ENCODE peak calls at places on chromosomes 2 and 18, in eight cellular contexts. One of them, this sample, is unnamed.

GRCh38 chr18:51251625-51252024 is 54.1 kb upstream of the MEX3C start:
- DNase-seq in hypothalamus: no peak
- DNase-seq in CD8-positive, alpha-beta T cell: no peak
- DNase-seq in NCI-H2081: no peak
- DNase-seq in PC-9: no peak
- DNase-seq in stimulated activated naive B cell treated with anti-CD40 and anti-IgM and Interleukin-4, amounts not matched to agents 10 μg/mL and 1 μg/mL and 100 μg/mL, for 72 hours: peak
- DNase-seq in nephron progenitor cell: no peak
- DNase-seq in endodermal cell: no peak
- DNase-seq in this sample: no peak

GRCh38 chr2:20450201-20451108 is 3.6 kb downstream of the RHOB start:
- DNase-seq in CD8-positive, alpha-beta T cell: no peak
- DNase-seq in NCI-H2081: no peak
- DNase-seq in hypothalamus: peak
- DNase-seq in endodermal cell: peak
- DNase-seq in stimulated activated naive B cell treated with anti-CD40 and anti-IgM and Interleukin-4, amounts not matched to agents 10 μg/mL and 1 μg/mL and 100 μg/mL, for 72 hours: no peak
- DNase-seq in PC-9: peak
- DNase-seq in nephron progenitor cell: no peak
- DNase-seq in this sample: peak

GRCh38 chr2:71496156-71496770 is 42.9 kb downstream of the DYSF start:
- DNase-seq in nephron progenitor cell: no peak
- DNase-seq in stimulated activated naive B cell treated with anti-CD40 and anti-IgM and Interleukin-4, amounts not matched to agents 10 μg/mL and 1 μg/mL and 100 μg/mL, for 72 hours: no peak
- DNase-seq in CD8-positive, alpha-beta T cell: no peak
- DNase-seq in hypothalamus: no peak
- DNase-seq in NCI-H2081: no peak
- DNase-seq in PC-9: no peak
- DNase-seq in endodermal cell: peak
- DNase-seq in this sample: no peak

GRCh38 chr2:164706522-164706921 is 85.2 kb upstream of the GRB14 start:
- DNase-seq in NCI-H2081: no peak
- DNase-seq in endodermal cell: no peak
- DNase-seq in nephron progenitor cell: no peak
- DNase-seq in CD8-positive, alpha-beta T cell: no peak
- DNase-seq in stimulated activated naive B cell treated with anti-CD40 and anti-IgM and Interleukin-4, amounts not matched to agents 10 μg/mL and 1 μg/mL and 100 μg/mL, for 72 hours: no peak
- DNase-seq in hypothalamus: no peak
- DNase-seq in PC-9: no peak
- DNase-seq in this sample: no peak

GRCh38 chr2:114061566-114062098 is 171.7 kb downstream of the ACTR3 start:
- DNase-seq in CD8-positive, alpha-beta T cell: no peak
- DNase-seq in hypothalamus: no peak
- DNase-seq in endodermal cell: no peak
- DNase-seq in nephron progenitor cell: no peak
- DNase-seq in NCI-H2081: no peak
- DNase-seq in stimulated activated naive B cell treated with anti-CD40 and anti-IgM and Interleukin-4, amounts not matched to agents 10 μg/mL and 1 μg/mL and 100 μg/mL, for 72 hours: no peak
- DNase-seq in PC-9: no peak
- DNase-seq in this sample: no peak

GRCh38 chr2:106057206-106057605 is 136.9 kb downstream of the UXS1 start:
- DNase-seq in CD8-positive, alpha-beta T cell: peak
- DNase-seq in NCI-H2081: no peak
- DNase-seq in PC-9: peak
- DNase-seq in nephron progenitor cell: no peak
- DNase-seq in stimulated activated naive B cell treated with anti-CD40 and anti-IgM and Interleukin-4, amounts not matched to agents 10 μg/mL and 1 μg/mL and 100 μg/mL, for 72 hours: no peak
- DNase-seq in endodermal cell: no peak
- DNase-seq in hypothalamus: no peak
- DNase-seq in this sample: peak

GRCh38 chr2:233265899-233266431 is 14.5 kb downstream of the ATG16L1 start:
- DNase-seq in stimulated activated naive B cell treated with anti-CD40 and anti-IgM and Interleukin-4, amounts not matched to agents 10 μg/mL and 1 μg/mL and 100 μg/mL, for 72 hours: no peak
- DNase-seq in PC-9: no peak
- DNase-seq in NCI-H2081: no peak
- DNase-seq in nephron progenitor cell: no peak
- DNase-seq in CD8-positive, alpha-beta T cell: no peak
- DNase-seq in endodermal cell: no peak
- DNase-seq in hypothalamus: no peak
- DNase-seq in this sample: no peak

GRCh38 chr2:50491541-50492114 is 540.3 kb downstream of the NRXN1 start:
- DNase-seq in nephron progenitor cell: peak
- DNase-seq in NCI-H2081: peak
- DNase-seq in CD8-positive, alpha-beta T cell: no peak
- DNase-seq in stimulated activated naive B cell treated with anti-CD40 and anti-IgM and Interleukin-4, amounts not matched to agents 10 μg/mL and 1 μg/mL and 100 μg/mL, for 72 hours: no peak
- DNase-seq in endodermal cell: peak
- DNase-seq in hypothalamus: no peak
- DNase-seq in PC-9: no peak
- DNase-seq in this sample: peak

GRCh38 chr2:120470041-120470716 is 124.2 kb downstream of the INHBB start:
- DNase-seq in NCI-H2081: peak
- DNase-seq in stimulated activated naive B cell treated with anti-CD40 and anti-IgM and Interleukin-4, amounts not matched to agents 10 μg/mL and 1 μg/mL and 100 μg/mL, for 72 hours: no peak
- DNase-seq in CD8-positive, alpha-beta T cell: no peak
- DNase-seq in PC-9: peak
- DNase-seq in endodermal cell: peak
- DNase-seq in nephron progenitor cell: no peak
- DNase-seq in hypothalamus: no peak
- DNase-seq in this sample: no peak

GRCh38 chr2:102708847-102709559 is 52.8 kb upstream of the TMEM182 start:
- DNase-seq in hypothalamus: no peak
- DNase-seq in endodermal cell: peak
- DNase-seq in NCI-H2081: no peak
- DNase-seq in nephron progenitor cell: no peak
- DNase-seq in stimulated activated naive B cell treated with anti-CD40 and anti-IgM and Interleukin-4, amounts not matched to agents 10 μg/mL and 1 μg/mL and 100 μg/mL, for 72 hours: no peak
- DNase-seq in CD8-positive, alpha-beta T cell: no peak
- DNase-seq in PC-9: peak
- DNase-seq in this sample: peak

GRCh38 chr2:114752425-114752824 is 310.0 kb downstream of the DPP10 start:
- DNase-seq in stimulated activated naive B cell treated with anti-CD40 and anti-IgM and Interleukin-4, amounts not matched to agents 10 μg/mL and 1 μg/mL and 100 μg/mL, for 72 hours: no peak
- DNase-seq in nephron progenitor cell: no peak
- DNase-seq in hypothalamus: no peak
- DNase-seq in endodermal cell: no peak
- DNase-seq in PC-9: no peak
- DNase-seq in CD8-positive, alpha-beta T cell: no peak
- DNase-seq in NCI-H2081: no peak
- DNase-seq in this sample: no peak

GRCh38 chr2:189234991-189235390 is 55.4 kb upstream of the COL5A2 start:
- DNase-seq in stimulated activated naive B cell treated with anti-CD40 and anti-IgM and Interleukin-4, amounts not matched to agents 10 μg/mL and 1 μg/mL and 100 μg/mL, for 72 hours: no peak
- DNase-seq in endodermal cell: no peak
- DNase-seq in NCI-H2081: no peak
- DNase-seq in PC-9: no peak
- DNase-seq in hypothalamus: no peak
- DNase-seq in nephron progenitor cell: no peak
- DNase-seq in CD8-positive, alpha-beta T cell: no peak
- DNase-seq in this sample: no peak

GRCh38 chr2:71576541-71576940 is 123.2 kb downstream of the DYSF start:
- DNase-seq in nephron progenitor cell: no peak
- DNase-seq in stimulated activated naive B cell treated with anti-CD40 and anti-IgM and Interleukin-4, amounts not matched to agents 10 μg/mL and 1 μg/mL and 100 μg/mL, for 72 hours: no peak
- DNase-seq in CD8-positive, alpha-beta T cell: no peak
- DNase-seq in PC-9: no peak
- DNase-seq in hypothalamus: peak
- DNase-seq in NCI-H2081: no peak
- DNase-seq in endodermal cell: no peak
- DNase-seq in this sample: no peak

GRCh38 chr18:70082430-70082829 is 123.1 kb downstream of the RTTN start:
- DNase-seq in stimulated activated naive B cell treated with anti-CD40 and anti-IgM and Interleukin-4, amounts not matched to agents 10 μg/mL and 1 μg/mL and 100 μg/mL, for 72 hours: no peak
- DNase-seq in CD8-positive, alpha-beta T cell: no peak
- DNase-seq in nephron progenitor cell: no peak
- DNase-seq in endodermal cell: no peak
- DNase-seq in NCI-H2081: no peak
- DNase-seq in hypothalamus: no peak
- DNase-seq in PC-9: no peak
- DNase-seq in this sample: no peak

GRCh38 chr2:44305882-44306281 is 30.6 kb downstream of the SLC3A1 start:
- DNase-seq in NCI-H2081: no peak
- DNase-seq in endodermal cell: no peak
- DNase-seq in stimulated activated naive B cell treated with anti-CD40 and anti-IgM and Interleukin-4, amounts not matched to agents 10 μg/mL and 1 μg/mL and 100 μg/mL, for 72 hours: no peak
- DNase-seq in nephron progenitor cell: no peak
- DNase-seq in CD8-positive, alpha-beta T cell: no peak
- DNase-seq in hypothalamus: no peak
- DNase-seq in PC-9: no peak
- DNase-seq in this sample: no peak

GRCh38 chr2:50438293-50438692 is 593.6 kb downstream of the NRXN1 start:
- DNase-seq in PC-9: no peak
- DNase-seq in CD8-positive, alpha-beta T cell: no peak
- DNase-seq in stimulated activated naive B cell treated with anti-CD40 and anti-IgM and Interleukin-4, amounts not matched to agents 10 μg/mL and 1 μg/mL and 100 μg/mL, for 72 hours: no peak
- DNase-seq in endodermal cell: no peak
- DNase-seq in nephron progenitor cell: no peak
- DNase-seq in hypothalamus: no peak
- DNase-seq in NCI-H2081: peak
- DNase-seq in this sample: no peak

GRCh38 chr2:236673126-236673822 is 103.6 kb downstream of the ACKR3 start:
- DNase-seq in nephron progenitor cell: no peak
- DNase-seq in PC-9: no peak
- DNase-seq in hypothalamus: no peak
- DNase-seq in NCI-H2081: no peak
- DNase-seq in stimulated activated naive B cell treated with anti-CD40 and anti-IgM and Interleukin-4, amounts not matched to agents 10 μg/mL and 1 μg/mL and 100 μg/mL, for 72 hours: no peak
- DNase-seq in CD8-positive, alpha-beta T cell: no peak
- DNase-seq in endodermal cell: peak
- DNase-seq in this sample: no peak

GRCh38 chr18:9814431-9814830 is 71.3 kb upstream of the TXNDC2 start:
- DNase-seq in PC-9: peak
- DNase-seq in stimulated activated naive B cell treated with anti-CD40 and anti-IgM and Interleukin-4, amounts not matched to agents 10 μg/mL and 1 μg/mL and 100 μg/mL, for 72 hours: no peak
- DNase-seq in hypothalamus: no peak
- DNase-seq in endodermal cell: no peak
- DNase-seq in CD8-positive, alpha-beta T cell: no peak
- DNase-seq in NCI-H2081: no peak
- DNase-seq in nephron progenitor cell: no peak
- DNase-seq in this sample: no peak

GRCh38 chr2:64873472-64873924 is 115.7 kb upstream of the SLC1A4 start:
- DNase-seq in CD8-positive, alpha-beta T cell: peak
- DNase-seq in PC-9: peak
- DNase-seq in endodermal cell: peak
- DNase-seq in NCI-H2081: peak
- DNase-seq in nephron progenitor cell: peak
- DNase-seq in stimulated activated naive B cell treated with anti-CD40 and anti-IgM and Interleukin-4, amounts not matched to agents 10 μg/mL and 1 μg/mL and 100 μg/mL, for 72 hours: peak
- DNase-seq in hypothalamus: peak
- DNase-seq in this sample: peak

GRCh38 chr2:44362207-44363015 is 664 bp downstream of the CAMKMT start:
- DNase-seq in stimulated activated naive B cell treated with anti-CD40 and anti-IgM and Interleukin-4, amounts not matched to agents 10 μg/mL and 1 μg/mL and 100 μg/mL, for 72 hours: peak
- DNase-seq in nephron progenitor cell: peak
- DNase-seq in NCI-H2081: peak
- DNase-seq in hypothalamus: peak
- DNase-seq in CD8-positive, alpha-beta T cell: peak
- DNase-seq in PC-9: peak
- DNase-seq in endodermal cell: no peak
- DNase-seq in this sample: peak

GRCh38 chr2:7272180-7272579 is 355.0 kb downstream of the RNF144A start:
- DNase-seq in NCI-H2081: no peak
- DNase-seq in endodermal cell: no peak
- DNase-seq in hypothalamus: no peak
- DNase-seq in nephron progenitor cell: no peak
- DNase-seq in PC-9: no peak
- DNase-seq in stimulated activated naive B cell treated with anti-CD40 and anti-IgM and Interleukin-4, amounts not matched to agents 10 μg/mL and 1 μg/mL and 100 μg/mL, for 72 hours: no peak
- DNase-seq in CD8-positive, alpha-beta T cell: no peak
- DNase-seq in this sample: no peak

GRCh38 chr2:96404446-96405373 is 69.1 kb downstream of the NCAPH start:
- DNase-seq in CD8-positive, alpha-beta T cell: no peak
- DNase-seq in endodermal cell: no peak
- DNase-seq in hypothalamus: no peak
- DNase-seq in NCI-H2081: no peak
- DNase-seq in PC-9: peak
- DNase-seq in stimulated activated naive B cell treated with anti-CD40 and anti-IgM and Interleukin-4, amounts not matched to agents 10 μg/mL and 1 μg/mL and 100 μg/mL, for 72 hours: no peak
- DNase-seq in nephron progenitor cell: no peak
- DNase-seq in this sample: no peak

GRCh38 chr2:207482630-207483029 is 47.1 kb upstream of the CREB1 start:
- DNase-seq in hypothalamus: no peak
- DNase-seq in nephron progenitor cell: no peak
- DNase-seq in stimulated activated naive B cell treated with anti-CD40 and anti-IgM and Interleukin-4, amounts not matched to agents 10 μg/mL and 1 μg/mL and 100 μg/mL, for 72 hours: no peak
- DNase-seq in endodermal cell: no peak
- DNase-seq in NCI-H2081: no peak
- DNase-seq in CD8-positive, alpha-beta T cell: no peak
- DNase-seq in PC-9: no peak
- DNase-seq in this sample: no peak

GRCh38 chr2:159459279-159459678 is 157.1 kb downstream of the BAZ2B start:
- DNase-seq in CD8-positive, alpha-beta T cell: no peak
- DNase-seq in hypothalamus: no peak
- DNase-seq in stimulated activated naive B cell treated with anti-CD40 and anti-IgM and Interleukin-4, amounts not matched to agents 10 μg/mL and 1 μg/mL and 100 μg/mL, for 72 hours: no peak
- DNase-seq in NCI-H2081: no peak
- DNase-seq in PC-9: no peak
- DNase-seq in nephron progenitor cell: no peak
- DNase-seq in endodermal cell: no peak
- DNase-seq in this sample: no peak